ENCODE peak calls at places on chromosomes 2 and 18, in five cellular contexts. G, V, R, L and U are unnamed samples.

GRCh38 chr2:222318712-222319575 is 20.1 kb upstream of the PAX3 start:
- DNase-seq in G (no peak), V (peak), R (peak), L (no peak), U (peak)

GRCh38 chr18:24725644-24726043 is 265.2 kb downstream of the HRH4 start:
- DNase-seq in G (no peak), V (no peak), R (peak), L (no peak), U (no peak)

GRCh38 chr2:45300026-45300750 is 290.9 kb upstream of the SIX2 start:
- DNase-seq in G (peak), V (no peak), R (no peak), L (no peak), U (no peak)

GRCh38 chr2:222960126-222960525 is 91.9 kb upstream of the KCNE4 start:
- DNase-seq in G (no peak), V (no peak), R (no peak), L (no peak), U (no peak)

GRCh38 chr2:43070676-43071491 is 155.5 kb downstream of the ZFP36L2 start:
- DNase-seq in G (no peak), V (no peak), R (peak), L (no peak), U (no peak)

GRCh38 chr2:51424418-51424817 is 392.5 kb upstream of the NRXN1 start:
- DNase-seq in G (no peak), V (no peak), R (peak), L (peak), U (no peak)

GRCh38 chr2:72141881-72142742 is 5.5 kb downstream of the CYP26B1 start:
- DNase-seq in G (no peak), V (no peak), R (no peak), L (peak), U (no peak)

GRCh38 chr2:27967076-27967475 is 76.5 kb downstream of the BABAM2 start:
- DNase-seq in G (no peak), V (no peak), R (no peak), L (no peak), U (no peak)

GRCh38 chr18:45056907-45057306 is 376.2 kb downstream of the SETBP1 start:
- DNase-seq in G (no peak), V (no peak), R (no peak), L (no peak), U (no peak)

GRCh38 chr2:197358927-197359326 is 48.3 kb upstream of the ANKRD44 start:
- DNase-seq in G (no peak), V (no peak), R (no peak), L (no peak), U (no peak)

GRCh38 chr2:108615480-108616090 is 81.3 kb downstream of the LIMS1 start:
- DNase-seq in G (no peak), V (no peak), R (no peak), L (no peak), U (no peak)

GRCh38 chr2:120892967-120893667 is 157.4 kb downstream of the GLI2 start:
- DNase-seq in G (no peak), V (no peak), R (peak), L (no peak), U (peak)